ENCODE peak calls at places on chromosome 15, in nine cellular contexts. F is activated gamma-delta T cell treated with Interleukin-2 at 50 U/mL for 16 hours; X is Ammon's horn; Z is stimulated activated naive CD4-positive, alpha-beta T cell; S is stimulated activated CD8-positive, alpha-beta memory T cell treated with anti-CD3 and anti-CD28 coated beads, Interleukin-7, amount 100 ng/mL, for 24 hours; V is body of pancreas; Q is KG1; M is H4; I is OCI-M1. W is an unnamed sample.

GRCh38 chr15:82928711-82929110 is 23.8 kb downstream of the HOMER2 start:
- DNase-seq in X (no peak), M (no peak), I (no peak), Q (no peak), S (no peak), Z (no peak), V (no peak), F (no peak), W (no peak)

GRCh38 chr15:43376017-43376705 is 5.3 kb downstream of the TUBGCP4 start:
- DNase-seq in S (peak; percentile 7), X (peak; percentile 14), V (peak; percentile 13), I (peak; percentile 42), Q (no peak), F (peak; percentile 20), Z (no peak), M (peak; percentile 17), W (no peak)

GRCh38 chr15:73991260-73991659 is 835 bp downstream of the STOML1 start:
- DNase-seq in F (no peak), I (no peak), Z (no peak), V (peak; percentile 37), Q (no peak), X (peak; percentile 50), S (no peak), M (no peak), W (peak; percentile 91)

GRCh38 chr15:37122703-37123102 is 22.4 kb upstream of the MEIS2 start:
- DNase-seq in X (no peak), Q (no peak), I (no peak), M (no peak), Z (no peak), F (no peak), V (no peak), S (no peak), W (no peak)

GRCh38 chr15:92930061-92930460 is 29.9 kb downstream of the CHD2 start:
- DNase-seq in F (no peak), X (no peak), Q (no peak), I (no peak), M (no peak), Z (no peak), S (no peak), V (no peak), W (no peak)

GRCh38 chr15:61025283-61025682 is 203.8 kb downstream of the RORA start:
- DNase-seq in M (no peak), Q (no peak), F (no peak), I (no peak), S (no peak), Z (no peak), V (no peak), X (no peak), W (no peak)

GRCh38 chr15:34055868-34056595 is 17.0 kb upstream of the AVEN start:
- DNase-seq in X (no peak), S (no peak), V (no peak), I (no peak), Q (no peak), F (no peak), Z (no peak), M (peak; percentile 38), W (no peak)

GRCh38 chr15:98955331-98955730 is 52.3 kb downstream of the PGPEP1L start:
- DNase-seq in F (no peak), I (no peak), X (peak; percentile 91), M (no peak), Z (no peak), S (no peak), Q (no peak), V (no peak), W (peak; percentile 65)

GRCh38 chr15:90665288-90666134 is 51.6 kb upstream of the BLM start:
- DNase-seq in S (peak; percentile 15), Q (no peak), V (peak; percentile 50), I (peak; percentile 47), F (peak; percentile 26), M (no peak), Z (no peak), X (peak; percentile 42), W (peak; percentile 80)

GRCh38 chr15:60682115-60682514 is 203.2 kb upstream of the ICE2 start:
- DNase-seq in F (no peak), V (no peak), I (no peak), Q (no peak), S (no peak), Z (no peak), X (no peak), M (no peak), W (no peak)

GRCh38 chr15:70267879-70268278 is 170.2 kb upstream of the TLE3 start:
- DNase-seq in Z (no peak), V (no peak), M (no peak), S (no peak), X (no peak), F (no peak), Q (no peak), I (no peak), W (no peak)

GRCh38 chr15:72859023-72859756 is 75.6 kb upstream of the ADPGK start:
- DNase-seq in I (no peak), X (peak; percentile 79), Z (no peak), M (no peak), S (no peak), V (no peak), F (no peak), Q (no peak), W (no peak)

GRCh38 chr15:101188517-101189340 is 63.1 kb downstream of the CHSY1 start:
- DNase-seq in M (no peak), S (no peak), Z (no peak), F (no peak), V (no peak), I (no peak), X (no peak), Q (no peak), W (no peak)

GRCh38 chr15:69253156-69253555 is 45.6 kb upstream of the PAQR5 start:
- DNase-seq in F (no peak), M (peak; percentile 74), I (no peak), Q (no peak), X (peak; percentile 36), Z (no peak), S (no peak), V (no peak), W (peak; percentile 15)

GRCh38 chr15:57652481-57652880 is 54.0 kb upstream of the POLR2M start:
- DNase-seq in Q (no peak), X (peak; percentile 71), I (no peak), Z (no peak), F (no peak), S (no peak), V (no peak), M (no peak), W (no peak)

GRCh38 chr15:49712846-49713450 is 92.1 kb downstream of the DTWD1 start:
- DNase-seq in Z (no peak), I (no peak), F (no peak), V (no peak), Q (no peak), X (no peak), S (no peak), M (no peak), W (no peak)

GRCh38 chr15:52227456-52227855 is 36.3 kb upstream of the GNB5 start:
- DNase-seq in S (peak; percentile 26), Z (no peak), Q (peak; percentile 72), M (peak; percentile 82), X (peak; percentile 89), V (peak; percentile 84), I (peak; percentile 93), F (peak; percentile 61), W (peak; percentile 52)

GRCh38 chr15:43249699-43250203 is 17.0 kb downstream of the TGM5 start:
- DNase-seq in I (peak; percentile 87), Q (peak; percentile 66), Z (no peak), X (no peak), V (no peak), F (no peak), M (peak; percentile 78), S (no peak), W (no peak)

GRCh38 chr15:94164202-94164807 is 67.1 kb upstream of the MCTP2 start:
- DNase-seq in I (peak; percentile 87), Q (peak; percentile 88), X (peak; percentile 25), V (peak; percentile 71), S (peak; percentile 26), Z (peak; percentile 27), M (peak; percentile 62), F (peak; percentile 54), W (peak; percentile 42)

GRCh38 chr15:83917432-83917831 is 263.5 kb downstream of the ADAMTSL3 start:
- DNase-seq in I (no peak), V (no peak), M (no peak), F (no peak), X (no peak), Z (no peak), S (no peak), Q (no peak), W (no peak)

GRCh38 chr15:64525828-64526530 is 65.6 kb downstream of the ZNF609 start:
- DNase-seq in F (no peak), I (no peak), X (no peak), V (no peak), M (no peak), S (no peak), Z (no peak), Q (no peak), W (no peak)

GRCh38 chr15:84987949-84988624 is 6.4 kb downstream of the PDE8A start:
- DNase-seq in S (no peak), F (no peak), M (no peak), I (no peak), V (no peak), Q (no peak), Z (no peak), X (no peak), W (no peak)

W was measured in heart left ventricle.